ENCODE peak calls at places on chromosome 2, in six cellular contexts. X is heart right ventricle, N is AG10803, H is bronchial epithelial cell, C is hepatocyte, T is A549. V is an unnamed sample.

GRCh38 chr2:141957827-141958440 is 172.9 kb downstream of the LRP1B start:
- DNase-seq in X (no peak), N (no peak), H (peak), C (no peak), T (no peak), V (peak)

GRCh38 chr2:25685741-25686140 is 12.4 kb upstream of the DTNB start:
- DNase-seq in X (no peak), N (no peak), H (no peak), C (no peak), T (no peak), V (no peak)

GRCh38 chr2:166184789-166185188 is 57.0 kb upstream of the SCN1A start:
- DNase-seq in X (no peak), N (no peak), H (peak), C (peak), T (no peak), V (no peak)

GRCh38 chr2:151326532-151326931 is 30.9 kb upstream of the TNFAIP6 start:
- DNase-seq in X (no peak), N (no peak), H (no peak), C (no peak), T (no peak), V (no peak)

GRCh38 chr2:240635116-240635997 is 10.1 kb downstream of the GPR35 start:
- DNase-seq in X (no peak), N (no peak), H (no peak), C (no peak), T (no peak), V (no peak)

GRCh38 chr2:107384426-107384825 is 442.3 kb upstream of the RGPD4 start:
- DNase-seq in X (no peak), N (no peak), H (no peak), C (no peak), T (no peak), V (no peak)

GRCh38 chr2:183579686-183580085 is 455.4 kb downstream of the NUP35 start:
- DNase-seq in X (no peak), N (no peak), H (no peak), C (peak), T (no peak), V (no peak)

GRCh38 chr2:10297950-10298349 is 4.8 kb upstream of the HPCAL1 start:
- DNase-seq in X (no peak), N (peak), H (peak), C (peak), T (peak), V (no peak)

GRCh38 chr2:102668171-102668570 is 48.8 kb downstream of the SLC9A2 start:
- DNase-seq in X (no peak), N (no peak), H (no peak), C (no peak), T (no peak), V (no peak)

GRCh38 chr2:232367591-232368233 is 10.8 kb upstream of the ALPP start:
- DNase-seq in X (no peak), N (no peak), H (no peak), C (no peak), T (peak), V (no peak)

GRCh38 chr2:232367016-232367415 is 11.5 kb upstream of the ALPP start:
- DNase-seq in X (no peak), N (no peak), H (no peak), C (no peak), T (no peak), V (no peak)

GRCh38 chr2:232363784-232364615 is 14.6 kb upstream of the ALPP start:
- DNase-seq in X (no peak), N (peak), H (no peak), C (no peak), T (no peak), V (no peak)

GRCh38 chr2:232368311-232368731 is 10.2 kb upstream of the ALPP start:
- DNase-seq in X (no peak), N (peak), H (peak), C (peak), T (peak), V (no peak)

DNA sequence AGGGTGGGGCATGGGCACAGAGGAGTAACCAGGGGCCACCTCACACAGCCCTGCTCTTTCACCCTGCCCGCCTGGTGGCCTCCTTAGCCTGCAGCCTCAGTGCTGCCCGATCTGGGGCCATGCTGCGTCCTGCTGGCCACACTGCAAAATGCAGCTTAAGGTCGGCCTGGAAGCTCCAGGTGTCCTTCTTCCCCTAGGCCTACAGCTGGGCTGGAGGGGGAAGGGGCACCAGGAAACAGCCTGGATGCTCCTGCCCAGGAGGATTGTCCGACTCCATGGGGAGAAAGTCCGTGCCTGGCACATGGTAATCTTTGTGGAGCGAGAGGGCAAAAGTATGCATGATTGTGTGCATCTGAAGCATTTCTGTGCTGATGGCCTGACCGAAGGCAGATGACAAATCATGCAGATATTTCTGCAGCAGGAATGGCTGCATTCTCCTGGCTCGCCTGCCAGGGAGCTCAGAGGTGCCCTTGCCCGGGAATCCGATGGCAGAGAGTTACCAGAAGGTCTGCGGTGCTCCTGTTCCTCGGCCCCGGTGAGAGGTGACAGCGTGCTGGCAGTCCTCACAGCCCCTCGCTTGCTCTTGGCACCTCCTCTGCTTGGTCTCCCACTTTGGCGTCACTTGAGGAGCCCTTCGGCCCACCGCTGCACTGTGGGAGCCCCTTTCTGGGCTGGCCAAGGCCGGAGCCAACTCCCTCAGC is 12.8 kb upstream of the ALPP start:
- DNase-seq in X (no peak), N (peak), H (no peak), C (peak), T (peak), V (peak)
- TF ChIP-seq CTCF in X (no peak), N (peak), H (peak), C (peak), T (peak), V (peak)

GRCh38 chr2:177348090-177348489 is 44.5 kb upstream of the AGPS start:
- DNase-seq in X (no peak), N (no peak), H (no peak), C (no peak), T (no peak), V (no peak)

GRCh38 chr2:177353084-177353483 is 39.5 kb upstream of the AGPS start:
- DNase-seq in X (no peak), N (peak), H (no peak), C (no peak), T (no peak), V (no peak)

GRCh38 chr2:177355874-177356273 is 36.7 kb upstream of the AGPS start:
- DNase-seq in X (no peak), N (peak), H (no peak), C (no peak), T (no peak), V (peak)

GRCh38 chr2:177348735-177349693 is 43.6 kb upstream of the AGPS start:
- DNase-seq in X (no peak), N (no peak), H (no peak), C (no peak), T (no peak), V (no peak)

DNA sequence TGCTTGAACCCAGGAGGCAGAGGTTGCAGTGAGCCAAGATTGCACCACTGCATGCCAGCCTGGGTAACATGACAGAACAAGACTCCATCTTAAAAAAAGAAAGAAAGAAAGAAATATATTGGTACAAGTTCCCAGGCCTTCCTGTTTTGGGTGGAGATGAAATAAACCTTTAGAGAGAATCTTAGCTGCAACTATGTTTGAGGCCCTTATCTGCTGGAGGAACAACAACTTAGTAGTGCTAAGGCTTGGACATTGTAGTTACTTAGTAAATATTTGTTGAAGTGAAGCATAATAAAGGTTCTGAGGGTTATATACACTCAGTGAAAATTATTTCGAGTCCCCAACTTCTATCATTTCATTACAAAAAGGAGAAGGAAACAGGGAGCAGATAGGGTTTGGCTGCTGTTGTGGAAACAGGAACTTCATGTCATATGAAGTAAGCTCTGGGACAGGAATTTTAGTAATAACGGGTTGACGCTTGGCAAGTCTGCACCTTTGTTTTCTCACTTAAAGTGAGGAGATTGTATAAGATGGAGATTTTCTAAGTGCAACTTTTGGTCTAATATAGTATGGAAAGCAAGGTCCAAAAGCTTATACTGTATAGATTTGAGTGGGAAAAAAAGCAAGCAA is 40.0 kb upstream of the AGPS start:
- DNase-seq in X (no peak), N (no peak), H (peak), C (no peak), T (no peak), V (no peak)
- H3K4me3 ChIP-seq in X (no peak), N (no peak), H (no peak), C (no peak), T (no peak), V (no peak)

GRCh38 chr2:11649093-11649492 is 20.9 kb downstream of the NTSR2 start:
- DNase-seq in X (no peak), N (no peak), H (no peak), C (no peak), T (no peak), V (no peak)

GRCh38 chr2:11644293-11644692 is 25.7 kb downstream of the NTSR2 start:
- DNase-seq in X (no peak), N (no peak), H (no peak), C (no peak), T (no peak), V (no peak)

GRCh38 chr2:11652141-11652540 is 17.9 kb downstream of the NTSR2 start:
- DNase-seq in X (no peak), N (no peak), H (no peak), C (no peak), T (no peak), V (no peak)

GRCh38 chr2:11646530-11646929 is 23.5 kb downstream of the NTSR2 start:
- DNase-seq in X (no peak), N (no peak), H (no peak), C (no peak), T (no peak), V (no peak)

DNA sequence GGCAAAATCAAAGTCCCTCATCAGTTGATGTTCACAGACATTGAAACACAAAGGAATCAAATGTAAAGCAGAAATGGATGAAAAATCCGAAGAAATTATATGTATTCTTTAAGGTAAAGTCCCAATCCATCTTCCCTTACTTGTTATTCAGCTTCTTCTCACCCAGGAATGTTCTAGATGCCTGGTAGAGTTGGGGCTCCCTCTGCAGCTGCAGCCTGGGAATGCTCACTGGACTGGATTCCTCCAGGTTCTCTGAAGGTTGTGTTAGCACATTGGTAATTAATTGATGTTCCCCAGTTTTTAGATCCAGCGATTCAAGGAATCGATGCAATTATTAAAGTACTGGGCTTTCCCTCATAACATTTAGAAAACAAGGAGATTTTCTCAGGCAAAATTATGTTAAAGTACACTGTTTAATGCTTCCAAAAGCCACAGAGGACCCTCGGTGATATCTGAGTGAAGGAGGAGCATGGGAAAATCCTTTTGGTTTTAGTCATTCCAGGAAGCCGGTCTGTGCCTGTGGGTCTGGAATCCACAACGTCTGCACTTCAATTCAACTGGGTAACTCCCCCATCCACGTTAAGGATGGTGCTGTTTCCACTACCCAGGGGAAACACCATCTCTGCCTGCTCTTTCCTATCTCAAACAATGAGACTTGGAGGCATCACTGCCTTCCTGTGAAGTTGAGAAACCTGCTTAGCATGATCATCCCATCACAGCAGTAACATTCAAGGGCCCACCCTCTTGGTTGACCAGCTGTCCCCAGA is 22.0 kb downstream of the NTSR2 start:
- DNase-seq in X (no peak), N (peak), H (peak), C (peak), T (no peak), V (no peak)
- TF ChIP-seq CTCF in X (no peak), N (peak), H (peak), C (peak), T (no peak), V (peak)

GRCh38 chr2:66537001-66537400 is 102.1 kb downstream of the MEIS1 start:
- DNase-seq in X (no peak), N (no peak), H (no peak), C (no peak), T (no peak), V (no peak)

GRCh38 chr2:66535574-66536289 is 100.8 kb downstream of the MEIS1 start:
- DNase-seq in X (no peak), N (no peak), H (no peak), C (no peak), T (no peak), V (no peak)

GRCh38 chr2:66536290-66536673 is 101.4 kb downstream of the MEIS1 start:
- DNase-seq in X (no peak), N (no peak), H (no peak), C (no peak), T (no peak), V (no peak)

GRCh38 chr2:66532972-66533868 is 98.3 kb downstream of the MEIS1 start:
- DNase-seq in X (peak), N (peak), H (no peak), C (no peak), T (no peak), V (no peak)

DNA sequence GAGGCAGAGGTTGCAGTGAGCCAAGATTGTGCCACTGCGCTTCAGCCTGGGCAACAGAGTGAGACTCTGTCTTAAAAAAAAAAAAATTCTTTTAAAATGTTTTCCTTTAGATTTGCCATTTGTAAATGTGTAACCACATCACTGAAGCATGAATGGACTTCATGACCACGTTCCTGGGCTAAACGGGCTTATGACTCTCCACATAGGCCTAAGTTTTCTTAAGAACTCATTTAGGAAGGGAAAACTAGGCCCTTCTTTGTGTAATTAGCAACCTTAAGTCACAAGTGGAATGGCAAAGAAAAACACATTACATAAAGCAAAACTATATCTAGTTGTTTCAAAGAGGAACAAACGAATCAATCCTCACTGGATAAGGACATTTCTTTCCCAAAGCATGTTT is 99.5 kb downstream of the MEIS1 start:
- DNase-seq in X (no peak), N (no peak), H (no peak), C (no peak), T (no peak), V (no peak)
- H3K4me3 ChIP-seq in X (no peak), N (no peak), H (no peak), C (no peak), T (no peak), V (no peak)